ENCODE peak calls at places on chromosomes 12 and 14, in nine cellular contexts. K is amygdala; S is cardiac fibroblast; I is NCI-H1092; O is activated naive CD4-positive, alpha-beta T cell treated with anti-CD3 and anti-CD28 coated beads for 36 hours; R is NCI-H460; D is stimulated activated CD8-positive, alpha-beta memory T cell treated with anti-CD3 and anti-CD28 coated beads, Interleukin-7, amount 100 ng/mL, for 1 hour; E is H9; P is stimulated activated effector memory CD8-positive, alpha-beta T cell treated with anti-CD3 and anti-CD28 coated beads, Interleukin-12 subunit alpha, Interleukin-12 subunit beta, amount 100 ng/mL, for 72 hours. Q is an unnamed sample.

GRCh38 chr14:23022849-23023499 is 11.7 kb downstream of the PSMB5 start:
- DNase-seq in P (no peak), D (no peak), E (no peak), S (no peak), R (no peak), O (no peak), K (no peak), I (no peak), Q (no peak)

GRCh38 chr12:17239874-17240273 is 633.9 kb upstream of the LMO3 start:
- DNase-seq in I (no peak), D (no peak), R (no peak), K (no peak), P (no peak), S (no peak), O (no peak), E (no peak), Q (no peak)

GRCh38 chr14:101628471-101628966 is 67.2 kb downstream of the DIO3 start:
- DNase-seq in D (peak; percentile 57), K (no peak), S (peak; percentile 65), O (peak; percentile 75), R (peak; percentile 64), P (peak; percentile 72), E (peak; percentile 80), I (peak; percentile 67), Q (peak; percentile 76)

GRCh38 chr12:56231184-56231582 is 1.3 kb downstream of the SLC39A5 start:
- DNase-seq in K (no peak), E (no peak), D (no peak), I (no peak), R (no peak), S (no peak), O (no peak), P (no peak), Q (no peak)

GRCh38 chr14:20143911-20144310 is 5.3 kb downstream of the OR4N5 start:
- DNase-seq in S (no peak), D (no peak), R (peak; percentile 4), P (no peak), E (no peak), O (no peak), I (no peak), K (no peak), Q (no peak)

GRCh38 chr14:29085546-29085945 is 319.0 kb downstream of the FOXG1 start:
- DNase-seq in R (no peak), K (no peak), E (peak; percentile 35), I (no peak), S (peak; percentile 32), P (no peak), O (no peak), D (no peak), Q (peak; percentile 45)

GRCh38 chr12:12883369-12884001 is 7.9 kb upstream of the GPRC5A start:
- DNase-seq in E (no peak), O (no peak), S (peak; percentile 82), D (no peak), K (no peak), P (no peak), I (no peak), R (no peak), Q (no peak)

GRCh38 chr12:64273527-64274403 is 51.7 kb upstream of the KICS2 start:
- DNase-seq in D (no peak), S (peak; percentile 54), O (peak; percentile 32), R (peak; percentile 39), E (peak; percentile 82), I (no peak), P (no peak), K (no peak), Q (no peak)

GRCh38 chr12:40312982-40313576 is 88.3 kb downstream of the LRRK2 start:
- DNase-seq in E (no peak), S (peak; percentile 64), O (no peak), K (no peak), P (no peak), R (peak; percentile 13), I (no peak), D (no peak), Q (peak; percentile 40)

GRCh38 chr14:90344285-90344684 is 12.5 kb upstream of the NRDE2 start:
- DNase-seq in P (no peak), D (no peak), R (no peak), I (no peak), K (no peak), E (no peak), O (no peak), S (no peak), Q (no peak)

GRCh38 chr14:103871596-103872480 is 24.5 kb upstream of the PPP1R13B start:
- DNase-seq in P (peak; percentile 80), D (peak; percentile 45), O (peak; percentile 77), R (no peak), E (peak; percentile 85), I (no peak), S (no peak), K (no peak), Q (peak; percentile 53)